ENCODE peak calls at places on chromosomes 4 and X, in six cellular contexts. One of them, this sample, is unnamed.

GRCh38 chr4:77994194-77994721 is 62.9 kb upstream of the FRAS1 start:
- DNase-seq in CD4-positive, alpha-beta memory T cell: peak
- DNase-seq in ovary: no peak
- DNase-seq in globus pallidus: no peak
- DNase-seq in NCI-H2081: no peak
- DNase-seq in ecto neural progenitor cell: peak
- DNase-seq in this sample: peak

GRCh38 chr4:1718095-1718850 is 2.9 kb downstream of the TMEM129 start:
- DNase-seq in CD4-positive, alpha-beta memory T cell: no peak
- DNase-seq in ovary: no peak
- DNase-seq in globus pallidus: no peak
- DNase-seq in NCI-H2081: no peak
- DNase-seq in ecto neural progenitor cell: no peak
- DNase-seq in this sample: no peak

GRCh38 chr4:183408791-183409190 is 35.6 kb upstream of the CDKN2AIP start:
- DNase-seq in NCI-H2081: no peak
- DNase-seq in CD4-positive, alpha-beta memory T cell: no peak
- DNase-seq in ovary: no peak
- DNase-seq in globus pallidus: no peak
- DNase-seq in ecto neural progenitor cell: no peak
- DNase-seq in this sample: no peak

GRCh38 chrX:14027511-14028019 is 2.1 kb downstream of the GEMIN8 start:
- DNase-seq in ovary: no peak
- DNase-seq in CD4-positive, alpha-beta memory T cell: no peak
- DNase-seq in NCI-H2081: no peak
- DNase-seq in globus pallidus: peak
- DNase-seq in ecto neural progenitor cell: no peak
- DNase-seq in this sample: no peak

GRCh38 chr4:24753519-24753918 is 41.9 kb upstream of the SOD3 start:
- DNase-seq in globus pallidus: no peak
- DNase-seq in ovary: no peak
- DNase-seq in ecto neural progenitor cell: no peak
- DNase-seq in CD4-positive, alpha-beta memory T cell: no peak
- DNase-seq in NCI-H2081: no peak
- DNase-seq in this sample: no peak

GRCh38 chr4:71189471-71189870 is 149.3 kb upstream of the SLC4A4 start:
- DNase-seq in ovary: no peak
- DNase-seq in NCI-H2081: no peak
- DNase-seq in globus pallidus: no peak
- DNase-seq in CD4-positive, alpha-beta memory T cell: no peak
- DNase-seq in ecto neural progenitor cell: no peak
- DNase-seq in this sample: no peak

GRCh38 chr4:10737335-10737734 is 52.8 kb upstream of the CLNK start:
- DNase-seq in NCI-H2081: no peak
- DNase-seq in globus pallidus: no peak
- DNase-seq in CD4-positive, alpha-beta memory T cell: no peak
- DNase-seq in ovary: no peak
- DNase-seq in ecto neural progenitor cell: no peak
- DNase-seq in this sample: no peak

GRCh38 chr4:87005369-87005689 is 70.5 kb downstream of the AFF1 start:
- DNase-seq in ecto neural progenitor cell: no peak
- DNase-seq in CD4-positive, alpha-beta memory T cell: no peak
- DNase-seq in NCI-H2081: no peak
- DNase-seq in ovary: no peak
- DNase-seq in globus pallidus: no peak
- DNase-seq in this sample: no peak

GRCh38 chr4:184053476-184053875 is 148.4 kb downstream of the STOX2 start:
- DNase-seq in NCI-H2081: no peak
- DNase-seq in CD4-positive, alpha-beta memory T cell: no peak
- DNase-seq in ovary: no peak
- DNase-seq in ecto neural progenitor cell: no peak
- DNase-seq in globus pallidus: no peak
- DNase-seq in this sample: no peak

GRCh38 chr4:140529434-140529833 is 5.5 kb downstream of the ELMOD2 start:
- DNase-seq in ovary: no peak
- DNase-seq in ecto neural progenitor cell: no peak
- DNase-seq in globus pallidus: no peak
- DNase-seq in CD4-positive, alpha-beta memory T cell: no peak
- DNase-seq in NCI-H2081: no peak
- DNase-seq in this sample: no peak

GRCh38 chrX:48508400-48509244 is at the start of gene PORCN:
- DNase-seq in ovary: peak
- DNase-seq in globus pallidus: peak
- DNase-seq in CD4-positive, alpha-beta memory T cell: peak
- DNase-seq in ecto neural progenitor cell: peak
- DNase-seq in NCI-H2081: peak
- DNase-seq in this sample: peak

GRCh38 chrX:67415937-67416336 is 127.9 kb upstream of the AR start:
- DNase-seq in ecto neural progenitor cell: no peak
- DNase-seq in globus pallidus: no peak
- DNase-seq in CD4-positive, alpha-beta memory T cell: no peak
- DNase-seq in ovary: no peak
- DNase-seq in NCI-H2081: no peak
- DNase-seq in this sample: no peak

GRCh38 chrX:40832723-40833122 is 97.4 kb upstream of the MED14 start:
- DNase-seq in globus pallidus: no peak
- DNase-seq in ovary: no peak
- DNase-seq in ecto neural progenitor cell: no peak
- DNase-seq in NCI-H2081: no peak
- DNase-seq in CD4-positive, alpha-beta memory T cell: no peak
- DNase-seq in this sample: no peak

GRCh38 chr4:184806246-184806550 is 19.6 kb downstream of the ACSL1 start:
- DNase-seq in globus pallidus: peak
- DNase-seq in ovary: no peak
- DNase-seq in CD4-positive, alpha-beta memory T cell: no peak
- DNase-seq in NCI-H2081: no peak
- DNase-seq in ecto neural progenitor cell: no peak
- DNase-seq in this sample: no peak

GRCh38 chr4:184647391-184648101 is 1.7 kb downstream of the CASP3 start:
- DNase-seq in NCI-H2081: no peak
- DNase-seq in ovary: no peak
- DNase-seq in ecto neural progenitor cell: no peak
- DNase-seq in globus pallidus: peak
- DNase-seq in CD4-positive, alpha-beta memory T cell: no peak
- DNase-seq in this sample: no peak

GRCh38 chr4:72743078-72743477 is 174.1 kb upstream of the ADAMTS3 start:
- DNase-seq in ecto neural progenitor cell: no peak
- DNase-seq in NCI-H2081: no peak
- DNase-seq in globus pallidus: no peak
- DNase-seq in ovary: no peak
- DNase-seq in CD4-positive, alpha-beta memory T cell: no peak
- DNase-seq in this sample: no peak

GRCh38 chr4:88841635-88842034 is 144.0 kb upstream of the NAP1L5 start:
- DNase-seq in globus pallidus: no peak
- DNase-seq in ecto neural progenitor cell: no peak
- DNase-seq in ovary: no peak
- DNase-seq in NCI-H2081: no peak
- DNase-seq in CD4-positive, alpha-beta memory T cell: no peak
- DNase-seq in this sample: no peak

GRCh38 chrX:56975611-56976010 is 19.7 kb downstream of the SPIN3 start:
- DNase-seq in ecto neural progenitor cell: no peak
- DNase-seq in NCI-H2081: no peak
- DNase-seq in CD4-positive, alpha-beta memory T cell: no peak
- DNase-seq in globus pallidus: no peak
- DNase-seq in ovary: no peak
- DNase-seq in this sample: no peak

GRCh38 chr4:7757501-7758443 is 181.9 kb downstream of the AFAP1 start:
- DNase-seq in ovary: no peak
- DNase-seq in globus pallidus: no peak
- DNase-seq in CD4-positive, alpha-beta memory T cell: no peak
- DNase-seq in NCI-H2081: no peak
- DNase-seq in ecto neural progenitor cell: no peak
- DNase-seq in this sample: peak

GRCh38 chrX:12447448-12448154 is 309.3 kb downstream of the FRMPD4 start:
- DNase-seq in ovary: no peak
- DNase-seq in ecto neural progenitor cell: no peak
- DNase-seq in CD4-positive, alpha-beta memory T cell: no peak
- DNase-seq in NCI-H2081: no peak
- DNase-seq in globus pallidus: no peak
- DNase-seq in this sample: no peak

GRCh38 chrX:95903490-95903889 is 781.2 kb upstream of the DIAPH2 start:
- DNase-seq in globus pallidus: no peak
- DNase-seq in ovary: no peak
- DNase-seq in ecto neural progenitor cell: peak
- DNase-seq in NCI-H2081: no peak
- DNase-seq in CD4-positive, alpha-beta memory T cell: no peak
- DNase-seq in this sample: no peak

GRCh38 chr4:153233761-153234371 is 29.6 kb downstream of the TRIM2 start:
- DNase-seq in ovary: peak
- DNase-seq in ecto neural progenitor cell: no peak
- DNase-seq in globus pallidus: no peak
- DNase-seq in CD4-positive, alpha-beta memory T cell: no peak
- DNase-seq in NCI-H2081: no peak
- DNase-seq in this sample: no peak

GRCh38 chr4:95869961-95870500 is 30.1 kb downstream of the PDHA2 start:
- DNase-seq in NCI-H2081: no peak
- DNase-seq in globus pallidus: no peak
- DNase-seq in ecto neural progenitor cell: no peak
- DNase-seq in CD4-positive, alpha-beta memory T cell: no peak
- DNase-seq in ovary: no peak
- DNase-seq in this sample: no peak

GRCh38 chrX:149638860-149639259 is 7.3 kb upstream of the TMEM185A start:
- DNase-seq in globus pallidus: no peak
- DNase-seq in CD4-positive, alpha-beta memory T cell: no peak
- DNase-seq in NCI-H2081: no peak
- DNase-seq in ecto neural progenitor cell: no peak
- DNase-seq in ovary: no peak
- DNase-seq in this sample: no peak

GRCh38 chr4:26120098-26120795 is 200.6 kb upstream of the RBPJ start:
- DNase-seq in ovary: no peak
- DNase-seq in NCI-H2081: no peak
- DNase-seq in ecto neural progenitor cell: no peak
- DNase-seq in globus pallidus: no peak
- DNase-seq in CD4-positive, alpha-beta memory T cell: no peak
- DNase-seq in this sample: no peak

GRCh38 chrX:22278375-22278774 is 5.7 kb downstream of the CBLL2 start:
- DNase-seq in CD4-positive, alpha-beta memory T cell: no peak
- DNase-seq in ecto neural progenitor cell: no peak
- DNase-seq in NCI-H2081: no peak
- DNase-seq in ovary: no peak
- DNase-seq in globus pallidus: no peak
- DNase-seq in this sample: no peak

GRCh38 chr4:113375964-113376666 is 326.7 kb downstream of the ANK2 start:
- DNase-seq in ovary: no peak
- DNase-seq in NCI-H2081: no peak
- DNase-seq in CD4-positive, alpha-beta memory T cell: no peak
- DNase-seq in ecto neural progenitor cell: no peak
- DNase-seq in globus pallidus: no peak
- DNase-seq in this sample: no peak

GRCh38 chr4:122672091-122672490 is 51.2 kb upstream of the IL21 start:
- DNase-seq in CD4-positive, alpha-beta memory T cell: no peak
- DNase-seq in globus pallidus: no peak
- DNase-seq in ovary: no peak
- DNase-seq in NCI-H2081: no peak
- DNase-seq in ecto neural progenitor cell: no peak
- DNase-seq in this sample: no peak

GRCh38 chr4:168846414-168846813 is 163.6 kb downstream of the CBR4 start:
- DNase-seq in NCI-H2081: no peak
- DNase-seq in ovary: no peak
- DNase-seq in CD4-positive, alpha-beta memory T cell: no peak
- DNase-seq in ecto neural progenitor cell: no peak
- DNase-seq in globus pallidus: no peak
- DNase-seq in this sample: no peak

GRCh38 chr4:2932951-2933565 is 30.1 kb downstream of the NOP14 start:
- DNase-seq in ecto neural progenitor cell: no peak
- DNase-seq in NCI-H2081: no peak
- DNase-seq in ovary: no peak
- DNase-seq in CD4-positive, alpha-beta memory T cell: no peak
- DNase-seq in globus pallidus: no peak
- DNase-seq in this sample: no peak

GRCh38 chr4:150739591-150739990 is 157.6 kb downstream of the MAB21L2 start:
- DNase-seq in NCI-H2081: no peak
- DNase-seq in CD4-positive, alpha-beta memory T cell: no peak
- DNase-seq in globus pallidus: no peak
- DNase-seq in ecto neural progenitor cell: no peak
- DNase-seq in ovary: no peak
- DNase-seq in this sample: no peak

GRCh38 chr4:14234330-14234729 is 606.8 kb upstream of the BOD1L1 start:
- DNase-seq in ovary: no peak
- DNase-seq in NCI-H2081: no peak
- DNase-seq in globus pallidus: no peak
- DNase-seq in CD4-positive, alpha-beta memory T cell: no peak
- DNase-seq in ecto neural progenitor cell: no peak
- DNase-seq in this sample: no peak

GRCh38 chr4:176467011-176467410 is 147.2 kb downstream of the SPCS3 start:
- DNase-seq in NCI-H2081: no peak
- DNase-seq in ovary: no peak
- DNase-seq in globus pallidus: no peak
- DNase-seq in ecto neural progenitor cell: no peak
- DNase-seq in CD4-positive, alpha-beta memory T cell: no peak
- DNase-seq in this sample: no peak

GRCh38 chr4:13261486-13262257 is 222.5 kb downstream of the RAB28 start:
- DNase-seq in globus pallidus: no peak
- DNase-seq in ecto neural progenitor cell: no peak
- DNase-seq in NCI-H2081: no peak
- DNase-seq in ovary: no peak
- DNase-seq in CD4-positive, alpha-beta memory T cell: no peak
- DNase-seq in this sample: no peak

GRCh38 chrX:150476183-150476699 is 92.2 kb upstream of the MTM1 start:
- DNase-seq in globus pallidus: no peak
- DNase-seq in NCI-H2081: no peak
- DNase-seq in CD4-positive, alpha-beta memory T cell: no peak
- DNase-seq in ecto neural progenitor cell: no peak
- DNase-seq in ovary: peak
- DNase-seq in this sample: no peak

GRCh38 chr4:168831919-168832745 is 177.9 kb downstream of the CBR4 start:
- DNase-seq in globus pallidus: no peak
- DNase-seq in ovary: peak
- DNase-seq in NCI-H2081: peak
- DNase-seq in ecto neural progenitor cell: peak
- DNase-seq in CD4-positive, alpha-beta memory T cell: peak
- DNase-seq in this sample: peak

GRCh38 chrX:13131511-13132137 is 87.2 kb upstream of the FAM9C start:
- DNase-seq in NCI-H2081: no peak
- DNase-seq in globus pallidus: peak
- DNase-seq in ecto neural progenitor cell: no peak
- DNase-seq in ovary: no peak
- DNase-seq in CD4-positive, alpha-beta memory T cell: peak
- DNase-seq in this sample: peak

GRCh38 chrX:48083706-48084105 is 12.3 kb upstream of the ZNF630 start:
- DNase-seq in globus pallidus: no peak
- DNase-seq in NCI-H2081: no peak
- DNase-seq in CD4-positive, alpha-beta memory T cell: no peak
- DNase-seq in ecto neural progenitor cell: no peak
- DNase-seq in ovary: no peak
- DNase-seq in this sample: no peak

GRCh38 chrX:131764224-131764623 is 220.3 kb downstream of the OR13H1 start:
- DNase-seq in CD4-positive, alpha-beta memory T cell: no peak
- DNase-seq in ecto neural progenitor cell: no peak
- DNase-seq in globus pallidus: no peak
- DNase-seq in ovary: no peak
- DNase-seq in NCI-H2081: no peak
- DNase-seq in this sample: no peak

GRCh38 chr4:2938906-2939305 is 24.3 kb downstream of the NOP14 start:
- DNase-seq in CD4-positive, alpha-beta memory T cell: no peak
- DNase-seq in ovary: peak
- DNase-seq in globus pallidus: no peak
- DNase-seq in ecto neural progenitor cell: no peak
- DNase-seq in NCI-H2081: no peak
- DNase-seq in this sample: no peak